ENCODE peak calls at places on chromosomes 3 and 15, in five cellular contexts. A is neuronal stem cell, H is IMR-90, E is mesenchymal stem cell, L is H1. W is an unnamed sample.
A peak's percentile ranks its signal among the peaks of the same experiment; 100 is the strongest.

GRCh38 chr3:28502555-28502954 is 153.9 kb upstream of the AZI2 start:
- DNase-seq in H (no peak), A (no peak), L (no peak), E (no peak), W (peak; percentile 28)

GRCh38 chr15:101651753-101652097 is 456 bp downstream of the TM2D3 start:
- DNase-seq in A (no peak), L (no peak), H (no peak), E (no peak), W (no peak)

GRCh38 chr3:128343287-128344045 is 123.2 kb downstream of the DNAJB8 start:
- DNase-seq in A (no peak), L (no peak), H (peak; percentile 66), E (peak; percentile 77), W (peak; percentile 61)

GRCh38 chr3:14925729-14926591 is 21.4 kb upstream of the NR2C2 start:
- DNase-seq in H (peak; percentile 71), A (peak; percentile 64), L (no peak), E (peak; percentile 71), W (peak; percentile 52)

GRCh38 chr3:161101609-161102008 is 3.5 kb downstream of the B3GALNT1 start:
- DNase-seq in E (no peak), H (no peak), L (no peak), A (no peak), W (no peak)

GRCh38 chr15:35696767-35697231 is 150.8 kb upstream of the DPH6 start:
- DNase-seq in H (peak; percentile 93), L (no peak), E (peak; percentile 85), A (no peak), W (no peak)

GRCh38 chr15:41881925-41882688 is 11.7 kb downstream of the SPTBN5 start:
- DNase-seq in E (no peak), L (no peak), A (no peak), H (no peak), W (peak; percentile 68)

GRCh38 chr3:84096188-84096587 is 862.6 kb upstream of the CADM2 start:
- DNase-seq in E (no peak), A (no peak), L (no peak), H (no peak), W (no peak)

GRCh38 chr3:193865879-193866480 is 270.0 kb upstream of the HES1 start:
- DNase-seq in A (no peak), E (no peak), L (no peak), H (no peak), W (no peak)

GRCh38 chr15:46879067-46879770 is 838.1 kb upstream of the SEMA6D start:
- DNase-seq in H (no peak), A (no peak), E (peak; percentile 10), L (no peak), W (no peak)

DNA sequence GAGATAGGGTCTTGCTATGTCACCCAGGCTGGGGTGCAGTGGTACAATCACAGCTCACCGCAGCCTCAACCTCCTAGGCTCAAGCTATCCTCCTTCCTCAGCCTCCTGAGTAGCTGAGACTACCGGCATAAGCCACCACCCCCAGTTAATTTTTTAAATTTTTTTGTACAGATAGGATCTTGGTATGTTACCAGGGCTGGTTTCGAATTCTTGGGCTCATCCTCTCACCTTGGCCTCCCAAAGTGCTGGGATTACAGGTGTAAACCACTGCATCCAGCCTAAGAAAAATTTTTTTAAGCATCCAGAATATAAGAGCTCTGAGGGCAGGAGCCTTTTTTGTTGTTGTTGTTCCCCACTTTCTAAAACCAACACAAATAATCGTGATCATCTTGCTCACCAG is 14.4 kb upstream of the MAP6D1 start:
- DNase-seq in A (no peak), L (no peak), H (no peak), E (no peak), W (no peak)
- H4K91ac ChIP-seq in A (no peak overlapping the region), L (no peak overlapping the region), H (no peak overlapping the region), E (no peak overlapping the region), W (no peak overlapping the region)

GRCh38 chr3:46113608-46114007 is 86.3 kb upstream of the XCR1 start:
- DNase-seq in H (no peak), L (no peak), E (no peak), A (no peak), W (no peak)
- H2BK15ac ChIP-seq in H (no peak overlapping the region), L (no peak overlapping the region), E (no peak overlapping the region), A (no peak overlapping the region), W (no peak overlapping the region)

GRCh38 chr3:59444293-59444671 is 394.5 kb upstream of the CFAP20DC start:
- DNase-seq in L (no peak), E (no peak), A (no peak), H (no peak), W (no peak)

GRCh38 chr3:59443618-59444292 is 393.9 kb upstream of the CFAP20DC start:
- DNase-seq in A (no peak), H (no peak), L (no peak), E (no peak), W (no peak)

GRCh38 chr3:59451041-59451763 is 401.4 kb upstream of the CFAP20DC start:
- DNase-seq in A (no peak), E (peak; percentile 32), L (no peak), H (no peak), W (no peak)

GRCh38 chr3:59444676-59445075 is 394.9 kb upstream of the CFAP20DC start:
- DNase-seq in A (no peak), L (no peak), H (no peak), E (no peak), W (no peak)

DNA sequence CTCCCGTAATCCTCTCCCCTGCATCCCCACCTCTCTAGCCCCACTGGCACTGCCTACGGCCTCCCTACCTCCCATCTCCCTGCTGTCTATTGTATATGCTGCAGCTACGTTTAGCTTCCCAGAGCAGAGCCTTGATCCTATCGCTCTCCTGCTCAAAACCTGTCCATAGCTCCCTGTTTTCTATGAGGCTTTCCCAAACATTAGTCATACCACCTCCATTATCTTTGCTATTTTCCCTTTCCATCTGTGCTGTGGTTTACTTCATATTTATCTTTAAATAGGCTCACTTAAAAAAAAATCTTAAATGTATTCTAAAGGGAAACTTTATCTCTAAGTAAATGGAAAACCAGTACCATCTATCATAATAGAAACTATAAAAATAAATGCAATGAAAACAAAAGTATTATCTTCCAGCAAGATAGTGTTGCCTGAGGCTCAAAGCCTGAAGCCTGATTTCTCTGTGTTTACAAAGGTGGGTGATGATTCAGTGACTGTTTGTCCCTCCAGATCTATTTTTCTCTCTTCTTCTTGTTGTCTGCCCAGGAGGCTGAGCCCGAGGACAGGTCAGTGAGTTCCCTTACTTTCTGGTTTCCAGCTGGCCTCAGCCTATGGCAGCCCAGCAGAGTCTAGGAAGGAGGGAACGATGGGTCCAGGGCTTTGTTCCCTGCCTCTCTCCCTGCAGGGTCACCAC is 397.1 kb upstream of the CFAP20DC start:
- DNase-seq in E (peak; percentile 46), H (no peak), L (no peak), A (no peak), W (no peak)
- H2BK5ac ChIP-seq in E (no peak overlapping the region), H (no peak overlapping the region), L (no peak overlapping the region), A (no peak overlapping the region), W (no peak overlapping the region)

GRCh38 chr3:97821810-97822775 is at the start of gene CRYBG3:
- DNase-seq in L (no peak), E (peak; percentile 87), H (peak; percentile 75), A (peak; percentile 79), W (peak; percentile 77)
- H4K91ac ChIP-seq in L (no peak within 1 kb of the TSS), E (no peak within 1 kb of the TSS), H (no peak within 1 kb of the TSS), A (peak within 1 kb of the TSS; percentile 86), W (no peak within 1 kb of the TSS)